ENCODE peak calls at places on chromosomes 1 and 21, in six cellular contexts. I is NB4, G is ovary, O is sigmoid colon, F is heart left ventricle, H is uterus. Z is an unnamed sample.

GRCh38 chr1:234916840-234917239 is 211.8 kb downstream of the TOMM20 start:
- DNase-seq in I (no peak), G (no peak), O (no peak), F (no peak), H (peak), Z (no peak)

GRCh38 chr1:245541389-245541788 is 386.6 kb downstream of the KIF26B start:
- DNase-seq in I (no peak), G (no peak), O (no peak), F (no peak), H (no peak), Z (no peak)

GRCh38 chr1:10726355-10726754 is 70.1 kb downstream of the CASZ1 start:
- DNase-seq in I (no peak), G (no peak), O (peak), F (peak), H (no peak), Z (no peak)

GRCh38 chr1:170668301-170668789 is 4.4 kb downstream of the PRRX1 start:
- DNase-seq in I (peak), G (no peak), O (no peak), F (no peak), H (no peak), Z (no peak)

GRCh38 chr1:51924455-51924854 is 45.9 kb upstream of the NRDC start:
- DNase-seq in I (peak), G (no peak), O (no peak), F (no peak), H (no peak), Z (no peak)

GRCh38 chr1:175530981-175531380 is 212.4 kb downstream of the TNR start:
- DNase-seq in I (no peak), G (no peak), O (no peak), F (no peak), H (no peak), Z (no peak)

GRCh38 chr1:1293618-1294249 is 13.5 kb downstream of the SCNN1D start:
- DNase-seq in I (no peak), G (peak), O (no peak), F (peak), H (no peak), Z (peak)

GRCh38 chr1:173503391-173503790 is 26.3 kb downstream of the PRDX6 start:
- DNase-seq in I (no peak), G (no peak), O (no peak), F (no peak), H (no peak), Z (no peak)

GRCh38 chr1:184596950-184597651 is 157.6 kb downstream of the EDEM3 start:
- DNase-seq in I (no peak), G (no peak), O (no peak), F (no peak), H (no peak), Z (no peak)

GRCh38 chr1:223152399-223152798 is 9.4 kb upstream of the TLR5 start:
- DNase-seq in I (no peak), G (no peak), O (no peak), F (no peak), H (no peak), Z (no peak)

GRCh38 chr1:152756872-152757271 is 953 bp upstream of the KPRP start:
- DNase-seq in I (no peak), G (no peak), O (no peak), F (no peak), H (no peak), Z (no peak)

GRCh38 chr1:233635765-233636502 is 22.0 kb downstream of the KCNK1 start:
- DNase-seq in I (no peak), G (no peak), O (no peak), F (no peak), H (no peak), Z (no peak)

GRCh38 chr1:151132676-151133338 is 13.6 kb downstream of the SEMA6C start:
- DNase-seq in I (no peak), G (no peak), O (no peak), F (no peak), H (peak), Z (no peak)

GRCh38 chr1:214029796-214030195 is 42.0 kb downstream of the PROX1 start:
- DNase-seq in I (no peak), G (no peak), O (no peak), F (no peak), H (no peak), Z (no peak)

GRCh38 chr1:29457496-29458368 is 221.4 kb downstream of the PTPRU start:
- DNase-seq in I (no peak), G (no peak), O (no peak), F (no peak), H (no peak), Z (peak)

GRCh38 chr1:38929476-38929875 is 12.2 kb downstream of the RHBDL2 start:
- DNase-seq in I (no peak), G (no peak), O (no peak), F (no peak), H (no peak), Z (no peak)

GRCh38 chr1:46461017-46461808 is 28.4 kb upstream of the DMBX1 start:
- DNase-seq in I (no peak), G (no peak), O (no peak), F (peak), H (no peak), Z (no peak)

GRCh38 chr1:201628490-201628889 is 89.6 kb downstream of the NAV1 start:
- DNase-seq in I (no peak), G (no peak), O (no peak), F (no peak), H (no peak), Z (no peak)

GRCh38 chr1:239616686-239617085 is 230.3 kb downstream of the CHRM3 start:
- DNase-seq in I (no peak), G (no peak), O (no peak), F (no peak), H (no peak), Z (no peak)

GRCh38 chr1:247324913-247325312 is 6.8 kb downstream of the ZNF496 start:
- DNase-seq in I (no peak), G (no peak), O (no peak), F (no peak), H (no peak), Z (peak)

GRCh38 chr1:171267391-171267790 is 19.1 kb downstream of the FMO1 start:
- DNase-seq in I (no peak), G (no peak), O (no peak), F (no peak), H (no peak), Z (no peak)

GRCh38 chr1:4931486-4931885 is 277.1 kb downstream of the AJAP1 start:
- DNase-seq in I (no peak), G (peak), O (no peak), F (no peak), H (no peak), Z (no peak)

GRCh38 chr21:44694776-44695175 is 2.2 kb upstream of the KRTAP10-12 start:
- DNase-seq in I (no peak), G (no peak), O (no peak), F (no peak), H (no peak), Z (no peak)

GRCh38 chr1:228987736-228988506 is 252.6 kb downstream of the RHOU start:
- DNase-seq in I (no peak), G (no peak), O (no peak), F (no peak), H (no peak), Z (no peak)

GRCh38 chr1:30058966-30059365 is 664.4 kb downstream of the MATN1 start:
- DNase-seq in I (no peak), G (no peak), O (no peak), F (no peak), H (no peak), Z (no peak)

GRCh38 chr1:184388671-184389292 is 2.0 kb downstream of the C1orf21 start:
- DNase-seq in I (no peak), G (no peak), O (no peak), F (no peak), H (no peak), Z (no peak)

GRCh38 chr1:33385251-33385650 is 45.6 kb downstream of the PHC2 start:
- DNase-seq in I (no peak), G (no peak), O (no peak), F (no peak), H (no peak), Z (no peak)

GRCh38 chr21:38167345-38167744 is 89.4 kb upstream of the KCNJ15 start:
- DNase-seq in I (no peak), G (no peak), O (no peak), F (no peak), H (no peak), Z (no peak)

GRCh38 chr1:98331232-98331631 is 330.3 kb upstream of the SNX7 start:
- DNase-seq in I (no peak), G (no peak), O (no peak), F (no peak), H (no peak), Z (no peak)

GRCh38 chr1:240350910-240351331 is 259.2 kb downstream of the FMN2 start:
- DNase-seq in I (no peak), G (no peak), O (no peak), F (no peak), H (no peak), Z (no peak)

GRCh38 chr1:16978589-16979474 is 1.6 kb downstream of the MFAP2 start:
- DNase-seq in I (no peak), G (peak), O (peak), F (peak), H (peak), Z (no peak)

GRCh38 chr21:31213787-31214186 is 130.3 kb downstream of the TIAM1 start:
- DNase-seq in I (no peak), G (no peak), O (no peak), F (no peak), H (no peak), Z (no peak)

GRCh38 chr21:31041295-31042079 is 3.2 kb upstream of the KRTAP19-8 start:
- DNase-seq in I (no peak), G (no peak), O (no peak), F (no peak), H (no peak), Z (no peak)

GRCh38 chr1:216075339-216075738 is 347.9 kb downstream of the USH2A start:
- DNase-seq in I (no peak), G (no peak), O (no peak), F (no peak), H (no peak), Z (no peak)

GRCh38 chr1:43979528-43980254 is 681 bp downstream of the B4GALT2 start:
- DNase-seq in I (peak), G (peak), O (no peak), F (peak), H (peak), Z (peak)

GRCh38 chr1:94926365-94926914 is 470 bp downstream of the CNN3 start:
- DNase-seq in I (no peak), G (peak), O (peak), F (peak), H (peak), Z (peak)

GRCh38 chr1:156103521-156103947 is 11.0 kb upstream of the LMNA start:
- DNase-seq in I (no peak), G (peak), O (peak), F (peak), H (peak), Z (no peak)

GRCh38 chr1:9455487-9456237 is 83.6 kb upstream of the SLC25A33 start:
- DNase-seq in I (peak), G (peak), O (peak), F (peak), H (peak), Z (peak)

GRCh38 chr21:38626311-38626710 is 128.0 kb upstream of the ERG start:
- DNase-seq in I (no peak), G (no peak), O (no peak), F (no peak), H (no peak), Z (no peak)

GRCh38 chr1:22399421-22400091 is 52.1 kb upstream of the ZBTB40 start:
- DNase-seq in I (no peak), G (no peak), O (no peak), F (no peak), H (no peak), Z (no peak)

GRCh38 chr1:154151311-154151710 is 3.6 kb downstream of the NUP210L start:
- DNase-seq in I (no peak), G (no peak), O (no peak), F (no peak), H (no peak), Z (no peak)

GRCh38 chr1:154155282-154155681 is 409 bp upstream of the NUP210L start:
- DNase-seq in I (no peak), G (peak), O (peak), F (no peak), H (peak), Z (no peak)

GRCh38 chr1:154154053-154154452 is 820 bp downstream of the NUP210L start:
- DNase-seq in I (no peak), G (no peak), O (no peak), F (no peak), H (no peak), Z (no peak)

GRCh38 chr1:154157520-154158306 is 2.8 kb upstream of the NUP210L start:
- DNase-seq in I (peak), G (no peak), O (no peak), F (no peak), H (peak), Z (no peak)

DNA sequence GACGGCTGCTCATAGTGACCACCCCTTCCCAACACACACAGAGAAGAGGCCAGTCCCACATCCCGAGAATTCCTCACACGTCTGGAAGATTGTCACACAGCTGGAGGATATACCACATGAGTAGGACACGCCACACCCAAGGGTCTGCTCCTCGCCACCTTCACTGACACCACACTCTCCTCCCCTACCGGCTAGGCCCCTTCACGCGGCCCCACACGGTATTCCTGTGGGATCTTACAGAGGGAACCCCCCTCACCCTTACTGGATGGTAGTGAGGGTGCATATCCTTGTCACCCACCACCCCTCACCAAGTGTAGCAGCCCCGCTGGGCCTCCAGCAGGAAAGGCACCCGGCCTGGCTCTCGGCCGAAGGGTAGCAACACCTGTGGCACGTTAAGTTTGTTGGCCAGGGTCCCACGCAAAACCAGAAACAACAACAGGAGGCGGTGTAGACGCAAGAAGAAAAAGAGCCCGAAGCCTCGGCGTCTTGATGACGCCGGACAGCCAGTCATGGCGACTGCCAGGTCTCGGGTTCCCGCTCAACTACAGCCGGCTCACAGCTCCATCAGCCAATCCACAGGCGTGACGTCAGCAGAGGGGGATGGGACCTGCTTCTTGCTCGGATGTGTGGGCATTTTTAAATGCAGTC is at the start of gene NUP210L:
- DNase-seq in I (no peak), G (peak), O (peak), F (peak), H (peak), Z (peak)
- H3K4me3 ChIP-seq in I (no peak), G (no peak), O (no peak), F (no peak), H (no peak), Z (no peak)

DNA sequence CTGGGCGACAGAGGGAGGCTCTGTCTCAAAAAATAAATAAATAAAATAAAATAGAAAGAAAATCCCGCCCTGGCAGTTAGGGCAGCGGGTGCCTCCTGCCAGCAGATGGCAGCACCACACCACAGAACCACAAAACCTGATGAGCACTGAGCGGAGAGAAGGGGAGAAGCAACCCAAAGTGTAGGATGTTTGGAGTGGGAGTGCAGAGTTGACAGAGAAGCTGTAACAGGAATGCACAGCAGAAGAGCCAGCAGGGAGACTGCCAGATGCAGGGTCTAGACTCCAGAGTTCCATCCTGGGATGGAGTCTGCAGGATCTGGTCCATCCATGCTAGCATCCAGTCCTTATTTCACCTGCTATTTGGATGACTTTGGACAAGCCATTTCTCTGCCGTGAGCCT is 29.7 kb upstream of the KIRREL1 start:
- DNase-seq in I (peak), G (peak), O (peak), F (peak), H (peak), Z (peak)
- TF ChIP-seq POLR2A in I (no peak), G (no peak), O (no peak), F (no peak), H (no peak), Z (no peak)

DNA sequence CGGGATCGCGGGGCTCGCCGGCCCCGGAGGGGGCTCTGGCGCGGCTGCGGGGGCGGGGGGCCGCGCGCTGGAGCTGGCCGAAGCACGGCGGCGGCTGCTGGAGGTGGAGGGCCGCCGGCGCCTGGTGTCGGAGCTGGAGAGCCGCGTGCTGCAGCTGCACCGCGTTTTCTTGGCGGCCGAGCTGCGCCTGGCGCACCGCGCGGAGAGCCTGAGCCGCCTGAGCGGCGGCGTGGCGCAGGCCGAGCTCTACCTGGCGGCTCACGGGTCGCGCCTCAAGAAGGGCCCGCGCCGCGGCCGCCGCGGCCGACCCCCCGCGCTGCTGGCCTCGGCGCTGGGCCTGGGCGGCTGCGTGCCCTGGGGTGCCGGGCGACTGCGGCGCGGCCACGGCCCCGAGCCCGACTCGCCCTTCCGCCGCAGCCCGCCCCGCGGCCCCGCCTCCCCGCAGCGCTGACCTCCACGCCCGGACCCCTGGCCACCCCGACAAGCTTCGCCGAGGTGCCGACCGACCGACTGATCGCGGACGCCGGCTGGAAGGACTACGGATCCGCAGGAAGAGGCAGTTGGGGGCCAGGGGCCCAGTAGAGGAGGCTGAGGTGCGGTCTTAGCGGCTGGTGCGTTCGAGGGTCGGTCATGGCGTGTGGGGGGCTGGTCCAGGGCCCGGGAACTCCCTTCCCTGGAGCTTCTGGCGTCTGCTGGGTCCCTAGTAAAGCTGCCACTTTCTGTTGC is 691 bp downstream of the TRNP1 start:
- DNase-seq in I (peak), G (no peak), O (no peak), F (peak), H (no peak), Z (no peak)
- H3K4me3 ChIP-seq in I (no peak), G (peak), O (peak), F (peak), H (peak), Z (peak)

GRCh38 chr1:179293340-179294327 is at the start of gene SOAT1:
- DNase-seq in I (peak), G (peak), O (peak), F (peak), H (peak), Z (peak)
- TF ChIP-seq POLR2A in I (peak), G (peak), O (peak), F (no peak), H (peak), Z (peak)

GRCh38 chr1:3069491-3070303 is 694 bp downstream of the PRDM16 start:
- DNase-seq in I (peak), G (peak), O (peak), F (peak), H (no peak), Z (peak)
- H3K4me3 ChIP-seq in I (no peak), G (peak), O (peak), F (peak), H (peak), Z (peak)

GRCh38 chr1:20663365-20663764 is 2.2 kb upstream of the DDOST start:
- DNase-seq in I (peak), G (no peak), O (no peak), F (no peak), H (no peak), Z (no peak)

GRCh38 chr1:20663969-20664715 is 3.0 kb upstream of the DDOST start:
- DNase-seq in I (no peak), G (no peak), O (no peak), F (no peak), H (no peak), Z (peak)

GRCh38 chr1:20660363-20661234 is 570 bp downstream of the DDOST start:
- DNase-seq in I (peak), G (no peak), O (no peak), F (no peak), H (no peak), Z (no peak)

GRCh38 chr1:20662110-20662475 is 924 bp upstream of the DDOST start:
- DNase-seq in I (peak), G (no peak), O (no peak), F (no peak), H (no peak), Z (no peak)

GRCh38 chr1:20661235-20662109 is at the start of gene DDOST:
- DNase-seq in I (peak), G (peak), O (peak), F (peak), H (peak), Z (peak)
- TF ChIP-seq POLR2A in I (peak), G (peak), O (no peak), F (no peak), H (no peak), Z (no peak)

GRCh38 chr1:109850194-109850593 is 60.5 kb upstream of the CSF1 start:
- DNase-seq in I (peak), G (no peak), O (no peak), F (no peak), H (no peak), Z (no peak)
- H3K4me3 ChIP-seq in I (no peak), G (no peak), O (no peak), F (no peak), H (no peak), Z (no peak)

DNA sequence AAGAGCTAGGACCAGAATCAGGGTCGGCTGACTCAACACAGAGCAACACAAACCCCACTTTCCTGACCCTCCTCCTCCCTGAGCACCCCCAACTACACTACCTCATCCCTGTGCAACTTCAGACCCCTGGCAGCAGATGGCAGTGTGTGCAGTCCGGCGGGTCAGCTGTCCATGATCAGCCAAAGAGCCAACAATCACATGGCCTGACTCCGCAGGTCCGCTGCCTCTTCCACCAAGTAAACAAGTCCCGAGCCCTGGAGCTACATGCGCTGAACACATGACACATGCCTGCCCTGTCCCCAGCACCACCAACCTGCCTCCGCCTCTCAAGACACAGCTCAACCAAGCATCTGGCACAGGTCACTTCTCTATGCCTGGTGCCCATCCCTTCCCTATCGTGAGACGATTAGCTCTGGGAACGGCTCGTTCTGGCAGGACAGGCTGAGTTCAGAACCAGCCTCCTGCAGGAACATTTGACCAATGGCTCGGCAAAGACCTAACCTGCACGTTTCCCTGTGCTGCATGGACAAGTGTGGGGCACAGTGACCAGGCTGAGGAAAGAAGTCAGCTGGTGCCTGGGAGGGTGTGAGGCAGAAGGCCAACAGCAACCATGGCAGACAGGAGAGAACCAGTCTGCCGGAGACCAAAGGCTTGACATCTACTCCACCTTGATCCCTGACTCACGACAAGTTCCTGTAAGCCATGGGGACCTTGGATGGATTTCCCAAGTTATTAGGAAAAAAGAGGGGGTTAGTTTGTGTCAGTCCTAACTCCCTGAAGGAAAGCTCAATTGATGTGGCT is 60.3 kb downstream of the CD46 start:
- DNase-seq in I (peak), G (peak), O (peak), F (peak), H (no peak), Z (no peak)
- TF ChIP-seq POLR2A in I (no peak), G (no peak), O (no peak), F (no peak), H (no peak), Z (no peak)

Z was measured in spleen.